ENCODE peak calls at places on chromosome 4, in nine cellular contexts. Q is heart left ventricle; R is upper lobe of right lung; O is GM23338; T is CD8-positive, alpha-beta T cell; C is hepatocyte; H is sigmoid colon; S is choroid plexus epithelial cell; B is fibroblast of mammary gland. Y is an unnamed sample.

GRCh38 chr4:39649639-39650265 is 11.1 kb upstream of the SMIM14 start:
- DNase-seq in Q (no peak), R (no peak), O (no peak), T (no peak), C (no peak), H (no peak), S (no peak), B (no peak), Y (no peak)

GRCh38 chr4:80266902-80267380 is 477 bp downstream of the FGF5 start:
- DNase-seq in Q (no peak), R (no peak), O (peak), T (no peak), C (peak), H (no peak), S (no peak), B (peak), Y (no peak)

GRCh38 chr4:7320413-7320812 is 114.3 kb downstream of the PSAPL1 start:
- DNase-seq in Q (no peak), R (no peak), O (no peak), T (no peak), C (no peak), H (no peak), S (no peak), B (no peak), Y (peak)

GRCh38 chr4:152545088-152545487 is 9.2 kb upstream of the FBXW7 start:
- DNase-seq in Q (no peak), R (no peak), O (no peak), T (no peak), C (no peak), H (no peak), S (no peak), B (no peak), Y (no peak)

GRCh38 chr4:52997132-52997416 is 135.0 kb downstream of the RASL11B start:
- DNase-seq in Q (no peak), R (no peak), O (no peak), T (no peak), C (no peak), H (no peak), S (peak), B (peak), Y (no peak)

GRCh38 chr4:102826105-102826889 is 1.1 kb downstream of the UBE2D3 start:
- DNase-seq in Q (no peak), R (no peak), O (no peak), T (no peak), C (no peak), H (no peak), S (no peak), B (no peak), Y (no peak)

GRCh38 chr4:38016698-38017097 is 56.5 kb downstream of the PTTG2 start:
- DNase-seq in Q (no peak), R (no peak), O (no peak), T (no peak), C (no peak), H (no peak), S (no peak), B (no peak), Y (no peak)

GRCh38 chr4:139523076-139523475 is 32.9 kb downstream of the SETD7 start:
- DNase-seq in Q (no peak), R (no peak), O (no peak), T (no peak), C (no peak), H (no peak), S (peak), B (no peak), Y (no peak)

GRCh38 chr4:3739577-3739976 is 26.6 kb upstream of the ADRA2C start:
- DNase-seq in Q (no peak), R (no peak), O (no peak), T (no peak), C (no peak), H (no peak), S (no peak), B (no peak), Y (no peak)

GRCh38 chr4:94412019-94413017 is 39.4 kb upstream of the PDLIM5 start:
- DNase-seq in Q (no peak), R (no peak), O (no peak), T (no peak), C (peak), H (no peak), S (peak), B (peak), Y (no peak)

GRCh38 chr4:155953151-155954117 is at the start of gene CTSO:
- DNase-seq in Q (peak), R (peak), O (peak), T (peak), C (peak), H (peak), S (peak), B (peak), Y (peak)

GRCh38 chr4:122716825-122717448 is 15.6 kb upstream of the BBS12 start:
- DNase-seq in Q (peak), R (no peak), O (peak), T (peak), C (peak), H (peak), S (peak), B (peak), Y (peak)

GRCh38 chr4:111602848-111603247 is 542.4 kb upstream of the FAM241A start:
- DNase-seq in Q (no peak), R (no peak), O (peak), T (no peak), C (no peak), H (no peak), S (peak), B (peak), Y (no peak)
- TF ChIP-seq CTCF in Q (no peak), R (no peak), O (peak), T (no peak), C (no peak), H (no peak), S (peak), B (peak), Y (no peak)

DNA sequence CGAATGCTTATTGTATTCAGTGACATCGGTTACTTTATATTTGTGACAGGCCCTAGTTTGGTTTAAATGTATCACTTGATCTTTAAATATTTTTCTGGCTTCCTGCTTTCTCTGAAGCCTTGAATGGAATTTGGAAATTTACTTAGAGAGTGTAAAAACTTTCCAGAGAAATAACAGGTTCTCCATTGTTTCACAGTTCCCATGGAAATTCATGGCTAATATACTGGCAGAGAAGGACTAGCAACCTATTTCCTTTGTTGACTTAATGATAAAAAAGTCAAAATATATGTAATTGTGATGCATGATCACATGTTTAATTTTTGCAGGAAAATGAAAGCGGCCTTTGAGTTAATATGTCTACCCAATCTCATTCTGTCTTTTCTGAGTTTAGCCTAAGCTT is 13.2 kb downstream of the NEIL3 start:
- DNase-seq in Q (no peak), R (no peak), O (no peak), T (no peak), C (no peak), H (no peak), S (no peak), B (no peak), Y (no peak)
- H3K4me3 ChIP-seq in Q (no peak), R (no peak), O (no peak), T (no peak), C (no peak), H (no peak), S (no peak), B (no peak), Y (no peak)

DNA sequence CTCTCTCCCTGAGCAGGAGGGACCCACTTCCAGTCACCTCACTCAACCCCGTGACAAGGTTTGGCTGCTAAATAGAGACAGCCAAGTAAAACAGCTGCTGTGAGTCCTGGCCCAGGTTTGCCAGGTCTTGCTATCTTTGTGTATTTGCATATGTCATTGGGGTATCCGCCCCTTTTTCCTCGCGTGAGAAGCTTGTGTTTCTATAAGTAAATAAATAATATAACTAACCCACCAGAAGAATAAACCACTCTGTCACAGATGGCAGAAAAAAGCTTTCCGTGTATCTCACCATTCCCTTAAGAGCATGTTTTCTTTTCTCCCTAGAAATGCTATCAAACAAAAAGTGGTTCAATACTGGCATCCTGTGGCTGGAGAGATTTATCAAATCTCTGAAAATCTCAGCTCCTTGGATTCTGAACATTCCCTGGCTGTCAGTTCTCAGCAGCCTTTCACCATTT is 66.8 kb downstream of the SLC7A11 start:
- DNase-seq in Q (peak), R (no peak), O (no peak), T (no peak), C (peak), H (no peak), S (peak), B (peak), Y (no peak)
- TF ChIP-seq CTCF in Q (peak), R (no peak), O (no peak), T (no peak), C (peak), H (no peak), S (peak), B (no peak), Y (no peak)

GRCh38 chr4:74364649-74365491 is at the start of gene EREG:
- DNase-seq in Q (peak), R (peak), O (peak), T (peak), C (peak), H (peak), S (peak), B (peak), Y (peak)
- H3K4me3 ChIP-seq in Q (peak), R (peak), O (peak), T (peak), C (peak), H (peak), S (peak), B (peak), Y (peak)

GRCh38 chr4:130359537-130359936 is 1263.6 kb downstream of the C4orf33 start:
- DNase-seq in Q (no peak), R (no peak), O (peak), T (no peak), C (no peak), H (no peak), S (peak), B (peak), Y (no peak)
- TF ChIP-seq CTCF in Q (no peak), R (no peak), O (peak), T (no peak), C (peak), H (no peak), S (peak), B (peak), Y (no peak)

DNA sequence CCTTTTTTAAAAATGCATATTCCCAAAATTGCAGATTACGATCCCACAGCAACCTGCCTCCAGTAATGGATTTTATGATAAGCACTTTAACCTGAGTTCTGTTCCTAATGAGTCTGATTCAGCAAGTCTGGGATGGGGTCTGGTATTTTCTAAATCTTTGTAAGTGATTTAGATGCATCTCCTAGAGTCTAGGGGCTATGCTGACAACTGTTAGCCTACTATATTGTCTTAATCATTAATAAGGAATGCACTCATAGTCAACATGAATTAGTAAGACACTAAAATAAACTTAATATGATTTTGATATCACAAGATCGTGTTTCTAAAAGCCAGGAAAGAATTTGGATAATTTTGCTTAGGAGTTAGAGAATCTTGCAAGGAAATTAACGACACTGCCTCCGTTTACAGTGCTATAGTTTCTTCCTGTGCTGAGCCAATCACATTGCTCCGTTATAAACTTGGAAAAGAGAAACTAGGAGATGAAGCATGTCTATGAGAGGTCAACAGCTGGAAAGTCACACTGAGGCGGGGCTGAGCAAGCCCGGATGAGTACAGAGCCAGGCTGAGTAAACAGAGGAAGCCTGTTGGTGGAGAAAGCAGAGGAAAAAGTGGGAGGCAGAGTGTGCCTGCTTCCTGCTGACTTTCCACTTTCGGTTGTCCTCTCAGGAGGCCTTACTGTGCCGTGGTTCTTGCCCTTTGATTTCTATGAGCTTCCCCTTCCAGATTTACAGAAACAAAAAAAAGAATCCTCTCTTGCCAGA is 5.4 kb downstream of the SCARB2 start:
- DNase-seq in Q (peak), R (peak), O (no peak), T (no peak), C (peak), H (peak), S (peak), B (peak), Y (peak)
- H3K4me3 ChIP-seq in Q (peak), R (peak), O (no peak), T (no peak), C (no peak), H (peak), S (peak), B (peak), Y (no peak)

DNA sequence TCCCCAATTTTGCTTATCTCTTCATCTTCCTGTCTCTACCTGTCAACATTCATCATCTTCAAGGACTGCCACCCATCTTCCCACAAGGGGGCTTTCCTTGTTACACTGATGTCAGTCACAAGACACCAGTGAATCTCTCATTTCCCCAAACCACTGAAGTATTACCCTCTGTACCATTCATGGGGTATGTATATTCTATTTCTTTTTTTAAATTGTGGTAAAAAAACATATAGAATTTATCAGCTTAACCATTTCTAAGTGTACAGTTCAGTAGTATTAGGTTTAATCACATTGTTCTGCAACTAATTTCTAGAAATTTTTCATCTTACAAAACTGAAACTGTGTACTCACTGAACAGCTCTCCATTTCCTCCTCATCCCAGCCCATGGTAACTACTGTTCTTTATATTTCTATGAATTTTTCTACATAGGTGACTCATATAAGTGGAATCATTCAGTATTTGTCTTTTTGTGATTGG is 98.6 kb downstream of the LARP7 start:
- DNase-seq in Q (no peak), R (no peak), O (no peak), T (no peak), C (no peak), H (no peak), S (peak), B (no peak), Y (no peak)
- TF ChIP-seq CTCF in Q (no peak), R (no peak), O (peak), T (no peak), C (no peak), H (no peak), S (no peak), B (no peak), Y (no peak)

GRCh38 chr4:113060853-113061252 is 11.4 kb downstream of the ANK2 start:
- DNase-seq in Q (no peak), R (no peak), O (no peak), T (no peak), C (no peak), H (no peak), S (no peak), B (no peak), Y (no peak)
- H3K4me3 ChIP-seq in Q (no peak), R (no peak), O (no peak), T (no peak), C (no peak), H (no peak), S (no peak), B (no peak), Y (no peak)

GRCh38 chr4:159292137-159292896 is 189.4 kb downstream of the RAPGEF2 start:
- DNase-seq in Q (no peak), R (no peak), O (peak), T (no peak), C (no peak), H (no peak), S (peak), B (no peak), Y (no peak)

GRCh38 chr4:159298502-159298901 is 195.6 kb downstream of the RAPGEF2 start:
- DNase-seq in Q (no peak), R (no peak), O (no peak), T (no peak), C (no peak), H (no peak), S (peak), B (peak), Y (no peak)

GRCh38 chr4:159296061-159296460 is 193.2 kb downstream of the RAPGEF2 start:
- DNase-seq in Q (no peak), R (no peak), O (no peak), T (no peak), C (no peak), H (no peak), S (peak), B (peak), Y (no peak)

GRCh38 chr4:159291176-159291575 is 188.3 kb downstream of the RAPGEF2 start:
- DNase-seq in Q (no peak), R (no peak), O (no peak), T (no peak), C (no peak), H (no peak), S (no peak), B (no peak), Y (no peak)

DNA sequence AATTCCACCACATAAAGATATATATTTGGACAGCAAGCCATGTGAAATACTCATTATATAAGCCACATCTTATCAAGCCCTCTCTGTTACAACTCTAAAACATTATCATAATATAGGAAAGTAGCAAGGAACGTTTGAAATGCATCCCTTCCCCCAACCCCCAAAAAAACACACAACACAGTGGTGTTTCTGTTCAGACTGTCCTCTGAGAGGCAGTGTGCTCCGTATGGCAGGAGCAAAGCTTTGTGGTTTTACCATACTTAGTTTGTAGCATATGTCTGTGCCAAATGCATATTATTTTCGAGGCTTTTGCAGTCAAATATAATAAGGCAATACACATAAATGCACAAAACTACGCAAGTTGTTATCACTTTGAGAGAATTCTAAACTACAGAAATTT is 194.2 kb downstream of the RAPGEF2 start:
- DNase-seq in Q (no peak), R (no peak), O (no peak), T (no peak), C (no peak), H (no peak), S (peak), B (no peak), Y (no peak)
- TF ChIP-seq CTCF in Q (no peak), R (no peak), O (peak), T (no peak), C (no peak), H (no peak), S (peak), B (no peak), Y (no peak)

DNA sequence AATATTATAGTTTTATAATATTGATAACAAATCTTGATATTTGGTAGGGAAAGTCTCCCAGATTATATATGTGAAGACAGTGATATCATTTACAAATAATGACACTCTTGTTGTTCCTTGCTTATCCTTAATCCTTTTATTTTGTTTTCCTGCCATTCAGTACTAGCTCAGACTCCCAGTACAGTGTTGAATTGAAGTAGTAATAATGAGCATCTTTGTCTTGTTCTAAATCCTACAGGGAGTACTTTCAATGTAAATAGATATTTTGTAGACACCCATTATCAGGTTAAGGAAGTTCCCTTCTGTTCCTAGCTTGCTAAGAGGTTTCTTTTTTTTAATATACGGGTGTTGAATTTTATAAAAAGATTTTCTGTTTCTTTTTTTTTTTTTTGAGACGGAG is 33.0 kb downstream of the WWC2 start:
- DNase-seq in Q (no peak), R (no peak), O (no peak), T (no peak), C (no peak), H (no peak), S (no peak), B (no peak), Y (no peak)
- H3K4me3 ChIP-seq in Q (no peak), R (no peak), O (no peak), T (no peak), C (no peak), H (no peak), S (no peak), B (no peak), Y (no peak)